ENCODE peak calls at places on chromosomes 12 and 14, in ten cellular contexts. One of them, this sample, is unnamed.
A peak's percentile ranks its signal among the peaks of the same experiment; 100 is the strongest.

GRCh38 chr14:103597623-103598372 is 31.2 kb upstream of the KLC1 start:
- DNase-seq in chondrocyte: no peak
- DNase-seq in astrocyte of the cerebellum: peak; percentile 59
- DNase-seq in choroid plexus epithelial cell: peak; percentile 90
- DNase-seq in fibroblast of pulmonary artery: peak; percentile 82
- DNase-seq in cardiac muscle cell: peak; percentile 83
- DNase-seq in pancreas: no peak
- DNase-seq in GM13976: no peak
- DNase-seq in heart left ventricle: peak; percentile 33
- DNase-seq in mesothelial cell of epicardium: no peak
- DNase-seq in this sample: no peak

GRCh38 chr12:25119020-25119419 is 75.9 kb downstream of the DNAI7 start:
- DNase-seq in heart left ventricle: no peak
- DNase-seq in pancreas: no peak
- DNase-seq in astrocyte of the cerebellum: no peak
- DNase-seq in cardiac muscle cell: no peak
- DNase-seq in choroid plexus epithelial cell: peak; percentile 8
- DNase-seq in chondrocyte: no peak
- DNase-seq in fibroblast of pulmonary artery: no peak
- DNase-seq in GM13976: peak; percentile 48
- DNase-seq in mesothelial cell of epicardium: no peak
- DNase-seq in this sample: no peak

GRCh38 chr14:99604766-99605298 is 825 bp upstream of the CCDC85C start:
- DNase-seq in pancreas: no peak
- DNase-seq in astrocyte of the cerebellum: no peak
- DNase-seq in choroid plexus epithelial cell: peak; percentile 10
- DNase-seq in cardiac muscle cell: peak; percentile 43
- DNase-seq in chondrocyte: no peak
- DNase-seq in GM13976: no peak
- DNase-seq in mesothelial cell of epicardium: no peak
- DNase-seq in fibroblast of pulmonary artery: peak; percentile 36
- DNase-seq in heart left ventricle: no peak
- DNase-seq in this sample: peak; percentile 81

GRCh38 chr12:52183544-52183910 is 8.3 kb downstream of the KRT80 start:
- DNase-seq in fibroblast of pulmonary artery: no peak
- DNase-seq in pancreas: no peak
- DNase-seq in GM13976: no peak
- DNase-seq in choroid plexus epithelial cell: no peak
- DNase-seq in mesothelial cell of epicardium: no peak
- DNase-seq in astrocyte of the cerebellum: no peak
- DNase-seq in heart left ventricle: no peak
- DNase-seq in chondrocyte: no peak
- DNase-seq in cardiac muscle cell: no peak
- DNase-seq in this sample: no peak

GRCh38 chr14:89251066-89251465 is 166.0 kb downstream of the FOXN3 start:
- DNase-seq in GM13976: no peak
- DNase-seq in cardiac muscle cell: peak; percentile 12
- DNase-seq in astrocyte of the cerebellum: no peak
- DNase-seq in fibroblast of pulmonary artery: peak; percentile 18
- DNase-seq in mesothelial cell of epicardium: no peak
- DNase-seq in pancreas: no peak
- DNase-seq in choroid plexus epithelial cell: peak; percentile 39
- DNase-seq in chondrocyte: no peak
- DNase-seq in heart left ventricle: no peak
- DNase-seq in this sample: no peak

GRCh38 chr14:55052259-55052930 is 948 bp downstream of the MAPK1IP1L start:
- DNase-seq in pancreas: no peak
- DNase-seq in astrocyte of the cerebellum: no peak
- DNase-seq in heart left ventricle: no peak
- DNase-seq in choroid plexus epithelial cell: peak; percentile 47
- DNase-seq in GM13976: peak; percentile 32
- DNase-seq in mesothelial cell of epicardium: no peak
- DNase-seq in cardiac muscle cell: peak; percentile 54
- DNase-seq in chondrocyte: no peak
- DNase-seq in fibroblast of pulmonary artery: peak; percentile 51
- DNase-seq in this sample: no peak

GRCh38 chr14:99286761-99287160 is 14.8 kb upstream of the BCL11B start:
- DNase-seq in GM13976: peak; percentile 60
- DNase-seq in choroid plexus epithelial cell: no peak
- DNase-seq in chondrocyte: no peak
- DNase-seq in cardiac muscle cell: no peak
- DNase-seq in mesothelial cell of epicardium: no peak
- DNase-seq in astrocyte of the cerebellum: no peak
- DNase-seq in pancreas: no peak
- DNase-seq in fibroblast of pulmonary artery: no peak
- DNase-seq in heart left ventricle: no peak
- DNase-seq in this sample: no peak

GRCh38 chr12:41919526-41920305 is 225.0 kb downstream of the GXYLT1 start:
- DNase-seq in heart left ventricle: no peak
- DNase-seq in pancreas: no peak
- DNase-seq in choroid plexus epithelial cell: no peak
- DNase-seq in cardiac muscle cell: no peak
- DNase-seq in astrocyte of the cerebellum: no peak
- DNase-seq in GM13976: no peak
- DNase-seq in fibroblast of pulmonary artery: no peak
- DNase-seq in chondrocyte: no peak
- DNase-seq in mesothelial cell of epicardium: no peak
- DNase-seq in this sample: no peak

GRCh38 chr14:24392327-24393098 is 6.3 kb upstream of the NYNRIN start:
- DNase-seq in chondrocyte: no peak
- DNase-seq in choroid plexus epithelial cell: peak; percentile 80
- DNase-seq in fibroblast of pulmonary artery: peak; percentile 75
- DNase-seq in pancreas: no peak
- DNase-seq in GM13976: no peak
- DNase-seq in heart left ventricle: no peak
- DNase-seq in astrocyte of the cerebellum: no peak
- DNase-seq in cardiac muscle cell: peak; percentile 73
- DNase-seq in mesothelial cell of epicardium: no peak
- DNase-seq in this sample: no peak
- TF ChIP-seq CTCF in chondrocyte: peak; percentile 63
- TF ChIP-seq CTCF in choroid plexus epithelial cell: peak; percentile 47
- TF ChIP-seq CTCF in fibroblast of pulmonary artery: peak; percentile 38
- TF ChIP-seq CTCF in pancreas: no peak
- TF ChIP-seq CTCF in GM13976: no peak
- TF ChIP-seq CTCF in heart left ventricle: no peak
- TF ChIP-seq CTCF in astrocyte of the cerebellum: no peak
- TF ChIP-seq CTCF in cardiac muscle cell: peak; percentile 33
- TF ChIP-seq CTCF in mesothelial cell of epicardium: no peak
- TF ChIP-seq CTCF in this sample: no peak

GRCh38 chr12:56143870-56144269 is 8.5 kb upstream of the MYL6B start:
- DNase-seq in heart left ventricle: peak; percentile 68
- DNase-seq in fibroblast of pulmonary artery: no peak
- DNase-seq in cardiac muscle cell: no peak
- DNase-seq in choroid plexus epithelial cell: no peak
- DNase-seq in mesothelial cell of epicardium: no peak
- DNase-seq in pancreas: no peak
- DNase-seq in GM13976: no peak
- DNase-seq in chondrocyte: peak; percentile 46
- DNase-seq in astrocyte of the cerebellum: no peak
- DNase-seq in this sample: no peak

GRCh38 chr12:56142184-56142784 is 10.1 kb upstream of the MYL6B start:
- DNase-seq in fibroblast of pulmonary artery: no peak
- DNase-seq in heart left ventricle: no peak
- DNase-seq in astrocyte of the cerebellum: no peak
- DNase-seq in GM13976: no peak
- DNase-seq in cardiac muscle cell: no peak
- DNase-seq in choroid plexus epithelial cell: no peak
- DNase-seq in pancreas: no peak
- DNase-seq in mesothelial cell of epicardium: no peak
- DNase-seq in chondrocyte: peak; percentile 52
- DNase-seq in this sample: no peak

GRCh38 chr12:56145218-56145617 is 7.2 kb upstream of the MYL6B start:
- DNase-seq in choroid plexus epithelial cell: no peak
- DNase-seq in fibroblast of pulmonary artery: no peak
- DNase-seq in mesothelial cell of epicardium: no peak
- DNase-seq in GM13976: no peak
- DNase-seq in heart left ventricle: no peak
- DNase-seq in astrocyte of the cerebellum: no peak
- DNase-seq in cardiac muscle cell: no peak
- DNase-seq in chondrocyte: no peak
- DNase-seq in pancreas: no peak
- DNase-seq in this sample: no peak

GRCh38 chr12:56146492-56147460 is 5.6 kb upstream of the MYL6B start:
- DNase-seq in cardiac muscle cell: peak; percentile 56
- DNase-seq in astrocyte of the cerebellum: no peak
- DNase-seq in mesothelial cell of epicardium: no peak
- DNase-seq in choroid plexus epithelial cell: no peak
- DNase-seq in heart left ventricle: no peak
- DNase-seq in GM13976: no peak
- DNase-seq in chondrocyte: no peak
- DNase-seq in fibroblast of pulmonary artery: no peak
- DNase-seq in pancreas: no peak
- DNase-seq in this sample: no peak

GRCh38 chr12:56143225-56143624 is 9.2 kb upstream of the MYL6B start:
- DNase-seq in GM13976: no peak
- DNase-seq in chondrocyte: peak; percentile 24
- DNase-seq in choroid plexus epithelial cell: no peak
- DNase-seq in mesothelial cell of epicardium: no peak
- DNase-seq in pancreas: no peak
- DNase-seq in cardiac muscle cell: no peak
- DNase-seq in astrocyte of the cerebellum: no peak
- DNase-seq in fibroblast of pulmonary artery: no peak
- DNase-seq in heart left ventricle: no peak
- DNase-seq in this sample: no peak
- TF ChIP-seq CTCF in GM13976: no peak
- TF ChIP-seq CTCF in chondrocyte: no peak
- TF ChIP-seq CTCF in choroid plexus epithelial cell: no peak
- TF ChIP-seq CTCF in mesothelial cell of epicardium: no peak
- TF ChIP-seq CTCF in pancreas: no peak
- TF ChIP-seq CTCF in cardiac muscle cell: no peak
- TF ChIP-seq CTCF in astrocyte of the cerebellum: no peak
- TF ChIP-seq CTCF in fibroblast of pulmonary artery: no peak
- TF ChIP-seq CTCF in heart left ventricle: no peak
- TF ChIP-seq CTCF in this sample: no peak

GRCh38 chr12:6699259-6699988 is 1.2 kb downstream of the PIANP start:
- DNase-seq in chondrocyte: no peak
- DNase-seq in mesothelial cell of epicardium: no peak
- DNase-seq in cardiac muscle cell: no peak
- DNase-seq in pancreas: no peak
- DNase-seq in heart left ventricle: no peak
- DNase-seq in astrocyte of the cerebellum: no peak
- DNase-seq in choroid plexus epithelial cell: no peak
- DNase-seq in fibroblast of pulmonary artery: no peak
- DNase-seq in GM13976: no peak
- DNase-seq in this sample: no peak

GRCh38 chr12:6695313-6696045 is 5.1 kb downstream of the PIANP start:
- DNase-seq in cardiac muscle cell: no peak
- DNase-seq in heart left ventricle: no peak
- DNase-seq in choroid plexus epithelial cell: no peak
- DNase-seq in mesothelial cell of epicardium: no peak
- DNase-seq in GM13976: no peak
- DNase-seq in fibroblast of pulmonary artery: no peak
- DNase-seq in astrocyte of the cerebellum: no peak
- DNase-seq in chondrocyte: no peak
- DNase-seq in pancreas: no peak
- DNase-seq in this sample: no peak

GRCh38 chr12:6698352-6699046 is 2.1 kb downstream of the PIANP start:
- DNase-seq in mesothelial cell of epicardium: no peak
- DNase-seq in cardiac muscle cell: no peak
- DNase-seq in astrocyte of the cerebellum: no peak
- DNase-seq in pancreas: no peak
- DNase-seq in fibroblast of pulmonary artery: no peak
- DNase-seq in heart left ventricle: no peak
- DNase-seq in choroid plexus epithelial cell: no peak
- DNase-seq in chondrocyte: no peak
- DNase-seq in GM13976: no peak
- DNase-seq in this sample: no peak

GRCh38 chr12:6696690-6697583 is 3.7 kb downstream of the PIANP start:
- DNase-seq in chondrocyte: no peak
- DNase-seq in choroid plexus epithelial cell: no peak
- DNase-seq in cardiac muscle cell: no peak
- DNase-seq in fibroblast of pulmonary artery: no peak
- DNase-seq in GM13976: peak; percentile 67
- DNase-seq in astrocyte of the cerebellum: no peak
- DNase-seq in pancreas: no peak
- DNase-seq in heart left ventricle: no peak
- DNase-seq in mesothelial cell of epicardium: no peak
- DNase-seq in this sample: no peak

GRCh38 chr12:6697584-6698351 is 2.8 kb downstream of the PIANP start:
- DNase-seq in chondrocyte: no peak
- DNase-seq in pancreas: no peak
- DNase-seq in mesothelial cell of epicardium: peak; percentile 53
- DNase-seq in astrocyte of the cerebellum: peak; percentile 13
- DNase-seq in choroid plexus epithelial cell: peak; percentile 66
- DNase-seq in heart left ventricle: no peak
- DNase-seq in cardiac muscle cell: peak; percentile 71
- DNase-seq in fibroblast of pulmonary artery: peak; percentile 70
- DNase-seq in GM13976: peak; percentile 66
- DNase-seq in this sample: no peak
- TF ChIP-seq CTCF in chondrocyte: peak; percentile 78
- TF ChIP-seq CTCF in pancreas: no peak
- TF ChIP-seq CTCF in mesothelial cell of epicardium: no peak
- TF ChIP-seq CTCF in astrocyte of the cerebellum: peak; percentile 69
- TF ChIP-seq CTCF in choroid plexus epithelial cell: peak; percentile 84
- TF ChIP-seq CTCF in heart left ventricle: peak; percentile 12
- TF ChIP-seq CTCF in cardiac muscle cell: peak; percentile 67
- TF ChIP-seq CTCF in fibroblast of pulmonary artery: peak; percentile 68
- TF ChIP-seq CTCF in GM13976: peak; percentile 19
- TF ChIP-seq CTCF in this sample: peak; percentile 74

GRCh38 chr12:120467439-120467838 is 2.1 kb downstream of the SRSF9 start:
- DNase-seq in heart left ventricle: no peak
- DNase-seq in pancreas: no peak
- DNase-seq in chondrocyte: no peak
- DNase-seq in cardiac muscle cell: no peak
- DNase-seq in fibroblast of pulmonary artery: no peak
- DNase-seq in mesothelial cell of epicardium: no peak
- DNase-seq in astrocyte of the cerebellum: no peak
- DNase-seq in GM13976: no peak
- DNase-seq in choroid plexus epithelial cell: no peak
- DNase-seq in this sample: no peak

GRCh38 chr12:120468846-120469449 is 600 bp downstream of the SRSF9 start:
- DNase-seq in heart left ventricle: peak; percentile 43
- DNase-seq in mesothelial cell of epicardium: peak; percentile 65
- DNase-seq in pancreas: no peak
- DNase-seq in chondrocyte: no peak
- DNase-seq in choroid plexus epithelial cell: no peak
- DNase-seq in cardiac muscle cell: no peak
- DNase-seq in GM13976: peak; percentile 76
- DNase-seq in fibroblast of pulmonary artery: no peak
- DNase-seq in astrocyte of the cerebellum: no peak
- DNase-seq in this sample: peak; percentile 69

GRCh38 chr12:120468271-120468845 is 1.2 kb downstream of the SRSF9 start:
- DNase-seq in astrocyte of the cerebellum: peak; percentile 8
- DNase-seq in choroid plexus epithelial cell: peak; percentile 76
- DNase-seq in heart left ventricle: peak; percentile 30
- DNase-seq in GM13976: peak; percentile 46
- DNase-seq in fibroblast of pulmonary artery: peak; percentile 70
- DNase-seq in pancreas: peak; percentile 40
- DNase-seq in cardiac muscle cell: peak; percentile 78
- DNase-seq in mesothelial cell of epicardium: peak; percentile 39
- DNase-seq in chondrocyte: no peak
- DNase-seq in this sample: no peak

GRCh38 chr12:120469450-120470149 is at the start of gene SRSF9:
- DNase-seq in heart left ventricle: peak; percentile 97
- DNase-seq in astrocyte of the cerebellum: peak; percentile 90
- DNase-seq in pancreas: peak; percentile 96
- DNase-seq in mesothelial cell of epicardium: peak; percentile 98
- DNase-seq in cardiac muscle cell: peak; percentile 98
- DNase-seq in chondrocyte: peak; percentile 99
- DNase-seq in fibroblast of pulmonary artery: peak; percentile 98
- DNase-seq in GM13976: peak; percentile 100
- DNase-seq in choroid plexus epithelial cell: peak; percentile 98
- DNase-seq in this sample: peak; percentile 98

DNA sequence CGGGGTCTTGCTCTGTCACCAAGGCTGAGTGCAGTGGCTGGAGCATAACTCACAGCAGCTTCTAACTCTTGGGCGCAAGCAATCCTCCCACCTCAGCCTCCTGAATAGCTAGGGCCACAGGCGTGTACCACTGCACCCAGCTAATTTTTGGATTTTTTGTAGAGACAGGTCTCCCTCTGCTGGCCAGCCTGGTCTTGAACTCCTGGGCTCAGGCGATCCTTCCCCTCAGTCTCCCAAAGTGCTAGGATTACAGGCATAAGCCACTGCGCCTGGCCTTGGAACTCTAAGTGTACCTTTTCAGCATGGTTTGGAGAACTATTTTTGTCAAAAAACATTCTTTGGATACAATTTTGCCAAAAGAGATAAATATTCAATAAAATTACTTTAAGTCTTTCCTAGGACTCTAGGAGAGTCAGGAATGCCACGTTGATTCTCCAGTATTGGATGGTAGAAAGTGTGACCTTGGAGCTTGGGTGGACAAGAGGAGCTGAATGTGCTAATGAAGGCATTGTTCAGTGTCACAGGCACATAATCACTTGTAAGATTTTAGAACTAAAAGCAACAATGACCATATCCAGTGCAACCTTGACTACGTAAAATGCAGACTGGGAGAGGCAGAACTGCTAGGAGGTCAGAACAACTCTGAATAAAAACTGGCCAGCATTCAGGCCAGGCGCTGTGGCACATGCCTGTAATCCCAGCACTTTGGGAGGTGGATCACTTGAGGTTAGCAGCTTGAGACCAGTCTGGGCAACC is 2.8 kb downstream of the SRSF9 start:
- DNase-seq in chondrocyte: no peak
- DNase-seq in astrocyte of the cerebellum: no peak
- DNase-seq in cardiac muscle cell: peak; percentile 59
- DNase-seq in choroid plexus epithelial cell: peak; percentile 58
- DNase-seq in heart left ventricle: peak; percentile 28
- DNase-seq in GM13976: no peak
- DNase-seq in fibroblast of pulmonary artery: peak; percentile 57
- DNase-seq in mesothelial cell of epicardium: no peak
- DNase-seq in pancreas: peak; percentile 68
- DNase-seq in this sample: no peak
- TF ChIP-seq CTCF in chondrocyte: peak; percentile 81
- TF ChIP-seq CTCF in astrocyte of the cerebellum: peak; percentile 74
- TF ChIP-seq CTCF in cardiac muscle cell: peak; percentile 66
- TF ChIP-seq CTCF in choroid plexus epithelial cell: peak; percentile 73
- TF ChIP-seq CTCF in heart left ventricle: peak; percentile 49
- TF ChIP-seq CTCF in GM13976: peak; percentile 40
- TF ChIP-seq CTCF in fibroblast of pulmonary artery: peak; percentile 64
- TF ChIP-seq CTCF in mesothelial cell of epicardium: peak; percentile 38
- TF ChIP-seq CTCF in pancreas: peak; percentile 9
- TF ChIP-seq CTCF in this sample: peak; percentile 77

This sample was measured in type B pancreatic cell.